ENCODE peak calls at places on chromosomes 16 and 17, in five cellular contexts. S, F, K, T and A are unnamed samples.
A peak's percentile ranks its signal among the peaks of the same experiment; 100 is the strongest.

GRCh38 chr16:47197536-47198179 is 53.9 kb upstream of the NETO2 start:
- DNase-seq in S (no peak), K (no peak), T (no peak), F (no peak), A (no peak)

GRCh38 chr17:81230043-81230820 is 7.5 kb upstream of the CEP131 start:
- DNase-seq in F (no peak), S (no peak), K (no peak), T (no peak), A (no peak)

GRCh38 chr17:40499551-40500189 is 1.8 kb downstream of the TNS4 start:
- DNase-seq in S (peak; percentile 93), F (no peak), T (no peak), K (peak; percentile 75), A (peak; percentile 26)

GRCh38 chr16:477758-478157 is 49.8 kb upstream of the CAPN15 start:
- DNase-seq in K (no peak), F (no peak), S (no peak), T (no peak), A (no peak)

GRCh38 chr17:6231886-6232767 is 161.9 kb downstream of the WSCD1 start:
- DNase-seq in S (peak; percentile 57), T (no peak), F (no peak), K (no peak), A (no peak)

GRCh38 chr17:49104511-49105074 is 28.0 kb upstream of the B4GALNT2 start:
- DNase-seq in F (no peak), T (no peak), K (no peak), S (no peak), A (no peak)

GRCh38 chr16:75029854-75030253 is 31.0 kb downstream of the ZNRF1 start:
- DNase-seq in T (no peak), S (no peak), F (no peak), K (no peak), A (no peak)

GRCh38 chr17:79414063-79414462 is 196.8 kb downstream of the RBFOX3 start:
- DNase-seq in S (no peak), K (no peak), T (no peak), F (no peak), A (no peak)

GRCh38 chr16:35533683-35534082 is 2074.3 kb downstream of the TP53TG3F start:
- DNase-seq in T (no peak), K (no peak), F (no peak), S (no peak), A (no peak)

GRCh38 chr17:17560167-17560566 is 31.3 kb downstream of the PEMT start:
- DNase-seq in T (no peak), K (no peak), S (no peak), F (no peak), A (no peak)

GRCh38 chr16:354971-355441 is 2.5 kb upstream of the AXIN1 start:
- DNase-seq in S (no peak), K (no peak), T (no peak), F (peak; percentile 33), A (no peak)

GRCh38 chr16:81647527-81647926 is 131.6 kb upstream of the PLCG2 start:
- DNase-seq in K (no peak), F (no peak), T (no peak), S (peak; percentile 55), A (no peak)

GRCh38 chr16:67227567-67227921 is 614 bp downstream of the TMEM208 start:
- DNase-seq in S (no peak), K (no peak), T (no peak), F (no peak), A (no peak)

GRCh38 chr16:24996301-24996700 is 18.9 kb downstream of the ARHGAP17 start:
- DNase-seq in T (no peak), K (no peak), F (no peak), S (no peak), A (no peak)

GRCh38 chr16:83911290-83911689 is 12.4 kb downstream of the MLYCD start:
- DNase-seq in S (no peak), T (no peak), F (no peak), K (no peak), A (no peak)

GRCh38 chr17:81137248-81137647 is 28.1 kb upstream of the PVALEF start:
- DNase-seq in F (no peak), S (no peak), T (no peak), K (no peak), A (no peak)

GRCh38 chr17:63189930-63190329 is 223.9 kb downstream of the TANC2 start:
- DNase-seq in T (no peak), S (no peak), F (no peak), K (no peak), A (no peak)

GRCh38 chr17:75834279-75834920 is 9.8 kb downstream of the UNC13D start:
- DNase-seq in S (no peak), K (no peak), T (no peak), F (no peak), A (no peak)

GRCh38 chr17:72691601-72692000 is 400.9 kb downstream of the SLC39A11 start:
- DNase-seq in K (no peak), F (no peak), S (no peak), T (no peak), A (no peak)